ENCODE peak calls at places on chromosomes 4 and X, in five cellular contexts. N is GDM1; L is B cell; I is stimulated activated naive CD4-positive, alpha-beta T cell; G is psoas muscle. P is an unnamed sample.

GRCh38 chrX:127708155-127708554 is 344.0 kb downstream of the ACTRT1 start:
- DNase-seq in N (no peak), L (no peak), I (no peak), G (no peak), P (no peak)

GRCh38 chr4:4182835-4183568 is 43.7 kb downstream of the OTOP1 start:
- DNase-seq in N (no peak), L (no peak), I (no peak), G (no peak), P (no peak)

GRCh38 chrX:16765618-16766017 is 20.6 kb upstream of the TXLNG start:
- DNase-seq in N (no peak), L (no peak), I (no peak), G (no peak), P (no peak)

GRCh38 chr4:44493924-44494323 is 45.3 kb upstream of the KCTD8 start:
- DNase-seq in N (no peak), L (no peak), I (no peak), G (no peak), P (no peak)

GRCh38 chr4:101282076-101282844 is 65.1 kb downstream of the PPP3CA start:
- DNase-seq in N (peak; percentile 40), L (no peak), I (peak; percentile 20), G (no peak), P (no peak)

GRCh38 chrX:38287669-38288068 is 39.6 kb downstream of the RPGR start:
- DNase-seq in N (no peak), L (no peak), I (no peak), G (no peak), P (no peak)

GRCh38 chr4:8869879-8870646 is 1.6 kb downstream of the HMX1 start:
- DNase-seq in N (no peak), L (no peak), I (no peak), G (no peak), P (no peak)

GRCh38 chr4:153296424-153296823 is 48.1 kb upstream of the MND1 start:
- DNase-seq in N (no peak), L (no peak), I (no peak), G (no peak), P (no peak)

GRCh38 chrX:17403231-17403691 is 28.3 kb downstream of the NHS start:
- DNase-seq in N (no peak), L (no peak), I (no peak), G (no peak), P (no peak)

GRCh38 chrX:136353519-136354095 is 52.8 kb downstream of the ADGRG4 start:
- DNase-seq in N (no peak), L (no peak), I (no peak), G (no peak), P (no peak)

GRCh38 chrX:119004920-119005524 is 30.6 kb downstream of the LONRF3 start:
- DNase-seq in N (peak; percentile 28), L (peak; percentile 50), I (peak; percentile 45), G (peak; percentile 74), P (no peak)

GRCh38 chr4:21992330-21992729 is 43.8 kb upstream of the KCNIP4 start:
- DNase-seq in N (no peak), L (no peak), I (no peak), G (no peak), P (no peak)

GRCh38 chr4:88526221-88526815 is 2.7 kb upstream of the PYURF start:
- DNase-seq in N (no peak), L (no peak), I (peak; percentile 39), G (no peak), P (peak; percentile 2)

GRCh38 chr4:66640216-66640615 is 905.1 kb downstream of the CENPC start:
- DNase-seq in N (no peak), L (no peak), I (no peak), G (no peak), P (no peak)

GRCh38 chr4:148692242-148692641 is 250.0 kb upstream of the NR3C2 start:
- DNase-seq in N (no peak), L (no peak), I (no peak), G (no peak), P (no peak)

GRCh38 chr4:181601118-181601517 is 642.1 kb upstream of the TENM3 start:
- DNase-seq in N (no peak), L (no peak), I (no peak), G (no peak), P (no peak)

GRCh38 chr4:169151671-169152070 is 119.1 kb downstream of the SH3RF1 start:
- DNase-seq in N (no peak), L (no peak), I (no peak), G (no peak), P (no peak)

GRCh38 chr4:158968961-158969360 is 133.9 kb upstream of the RAPGEF2 start:
- DNase-seq in N (no peak), L (no peak), I (no peak), G (no peak), P (no peak)

GRCh38 chr4:121822796-121823504 is 733 bp downstream of the CCNA2 start:
- DNase-seq in N (peak; percentile 12), L (no peak), I (peak; percentile 5), G (no peak), P (no peak)

GRCh38 chr4:2996437-2996836 is 33.1 kb downstream of the GRK4 start:
- DNase-seq in N (no peak), L (no peak), I (no peak), G (no peak), P (no peak)

P was measured in SIG-M5.